ENCODE peak calls at places on chromosomes 4 and X, in five cellular contexts. One of them, this sample, is unnamed.

GRCh38 chr4:77240469-77241066 is 83.6 kb downstream of the CCNG2 start:
- DNase-seq in neural crest cell: peak; percentile 75
- DNase-seq in mammary epithelial cell: peak; percentile 28
- DNase-seq in colonic mucosa: peak; percentile 68
- DNase-seq in GM20000: peak; percentile 77
- DNase-seq in this sample: peak; percentile 39

GRCh38 chr4:53012738-53013137 is 150.6 kb downstream of the RASL11B start:
- DNase-seq in neural crest cell: no peak
- DNase-seq in mammary epithelial cell: no peak
- DNase-seq in colonic mucosa: no peak
- DNase-seq in GM20000: peak; percentile 25
- DNase-seq in this sample: no peak

GRCh38 chr4:55725057-55725456 is 89.0 kb upstream of the NMU start:
- DNase-seq in neural crest cell: no peak
- DNase-seq in mammary epithelial cell: no peak
- DNase-seq in colonic mucosa: no peak
- DNase-seq in GM20000: no peak
- DNase-seq in this sample: no peak

GRCh38 chrX:108699368-108699767 is 37.0 kb downstream of the IRS4 start:
- DNase-seq in neural crest cell: no peak
- DNase-seq in mammary epithelial cell: peak; percentile 19
- DNase-seq in colonic mucosa: no peak
- DNase-seq in GM20000: peak; percentile 2
- DNase-seq in this sample: peak; percentile 3

GRCh38 chr4:80253510-80253909 is 13.0 kb upstream of the FGF5 start:
- DNase-seq in neural crest cell: no peak
- DNase-seq in mammary epithelial cell: no peak
- DNase-seq in colonic mucosa: no peak
- DNase-seq in GM20000: no peak
- DNase-seq in this sample: no peak

GRCh38 chrX:110042521-110042920 is 39.6 kb downstream of the TMEM164 start:
- DNase-seq in neural crest cell: no peak
- DNase-seq in mammary epithelial cell: peak; percentile 20
- DNase-seq in colonic mucosa: no peak
- DNase-seq in GM20000: no peak
- DNase-seq in this sample: no peak

GRCh38 chrX:118773782-118774181 is 46.4 kb downstream of the IL13RA1 start:
- DNase-seq in neural crest cell: no peak
- DNase-seq in mammary epithelial cell: peak; percentile 88
- DNase-seq in colonic mucosa: peak; percentile 52
- DNase-seq in GM20000: no peak
- DNase-seq in this sample: no peak

GRCh38 chrX:54042609-54043010 is 1.7 kb downstream of the PHF8 start:
- DNase-seq in neural crest cell: peak; percentile 25
- DNase-seq in mammary epithelial cell: peak; percentile 36
- DNase-seq in colonic mucosa: peak; percentile 26
- DNase-seq in GM20000: peak; percentile 41
- DNase-seq in this sample: peak; percentile 55

GRCh38 chrX:314049-314448 is 4.5 kb downstream of the GTPBP6 start:
- DNase-seq in neural crest cell: no peak
- DNase-seq in mammary epithelial cell: no peak
- DNase-seq in colonic mucosa: no peak
- DNase-seq in GM20000: no peak
- DNase-seq in this sample: no peak

GRCh38 chrX:102988517-102988916 is 51.4 kb downstream of the RAB40AL start:
- DNase-seq in neural crest cell: no peak
- DNase-seq in mammary epithelial cell: no peak
- DNase-seq in colonic mucosa: no peak
- DNase-seq in GM20000: no peak
- DNase-seq in this sample: no peak

GRCh38 chr4:13524504-13525243 is 19.6 kb downstream of the NKX3-2 start:
- DNase-seq in neural crest cell: no peak
- DNase-seq in mammary epithelial cell: no peak
- DNase-seq in colonic mucosa: no peak
- DNase-seq in GM20000: peak; percentile 11
- DNase-seq in this sample: no peak

GRCh38 chr4:168636506-168637176 is 139.8 kb downstream of the PALLD start:
- DNase-seq in neural crest cell: no peak
- DNase-seq in mammary epithelial cell: peak; percentile 55
- DNase-seq in colonic mucosa: no peak
- DNase-seq in GM20000: no peak
- DNase-seq in this sample: no peak

GRCh38 chrX:135549519-135549918 is 29.1 kb downstream of the INTS6L start:
- DNase-seq in neural crest cell: no peak
- DNase-seq in mammary epithelial cell: no peak
- DNase-seq in colonic mucosa: peak; percentile 63
- DNase-seq in GM20000: no peak
- DNase-seq in this sample: no peak

GRCh38 chrX:135544338-135544948 is 24.0 kb downstream of the INTS6L start:
- DNase-seq in neural crest cell: no peak
- DNase-seq in mammary epithelial cell: no peak
- DNase-seq in colonic mucosa: peak; percentile 38
- DNase-seq in GM20000: no peak
- DNase-seq in this sample: no peak

DNA sequence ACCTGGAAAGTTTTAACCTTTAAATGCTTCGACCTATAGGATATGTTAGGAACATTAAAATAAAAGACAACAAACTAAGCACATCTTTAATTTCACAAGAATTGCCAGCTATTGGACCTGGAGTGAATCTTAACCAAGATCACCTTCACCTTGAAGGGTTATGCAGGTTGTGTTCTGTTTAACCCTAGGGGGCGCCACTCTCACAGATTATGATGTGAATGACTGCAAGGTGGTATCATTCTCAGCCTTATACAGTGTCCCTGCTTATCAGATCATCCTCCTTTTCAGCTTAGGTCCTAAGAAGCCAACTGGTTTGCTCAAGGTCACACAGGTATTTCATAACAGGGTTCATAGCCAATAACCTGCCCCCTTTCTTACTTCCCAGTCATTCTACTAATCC is 23.5 kb downstream of the INTS6L start:
- DNase-seq in neural crest cell: no peak
- DNase-seq in mammary epithelial cell: no peak
- DNase-seq in colonic mucosa: peak; percentile 54
- DNase-seq in GM20000: peak; percentile 1
- DNase-seq in this sample: no peak
- TF ChIP-seq CTCF in neural crest cell: peak; percentile 25
- TF ChIP-seq CTCF in mammary epithelial cell: no peak
- TF ChIP-seq CTCF in colonic mucosa: no peak
- TF ChIP-seq CTCF in GM20000: peak; percentile 15
- TF ChIP-seq CTCF in this sample: peak; percentile 13

GRCh38 chrX:115018040-115018647 is 728 bp upstream of the IL13RA2 start:
- DNase-seq in neural crest cell: no peak
- DNase-seq in mammary epithelial cell: no peak
- DNase-seq in colonic mucosa: no peak
- DNase-seq in GM20000: no peak
- DNase-seq in this sample: no peak
- TF ChIP-seq CTCF in neural crest cell: peak; percentile 68
- TF ChIP-seq CTCF in mammary epithelial cell: peak; percentile 30
- TF ChIP-seq CTCF in colonic mucosa: peak; percentile 36
- TF ChIP-seq CTCF in GM20000: no peak
- TF ChIP-seq CTCF in this sample: no peak

GRCh38 chr4:120290553-120290952 is 223.9 kb upstream of the MAD2L1 start:
- DNase-seq in neural crest cell: no peak
- DNase-seq in mammary epithelial cell: no peak
- DNase-seq in colonic mucosa: no peak
- DNase-seq in GM20000: no peak
- DNase-seq in this sample: no peak

GRCh38 chr4:120291541-120291940 is 224.9 kb upstream of the MAD2L1 start:
- DNase-seq in neural crest cell: no peak
- DNase-seq in mammary epithelial cell: no peak
- DNase-seq in colonic mucosa: no peak
- DNase-seq in GM20000: no peak
- DNase-seq in this sample: no peak

DNA sequence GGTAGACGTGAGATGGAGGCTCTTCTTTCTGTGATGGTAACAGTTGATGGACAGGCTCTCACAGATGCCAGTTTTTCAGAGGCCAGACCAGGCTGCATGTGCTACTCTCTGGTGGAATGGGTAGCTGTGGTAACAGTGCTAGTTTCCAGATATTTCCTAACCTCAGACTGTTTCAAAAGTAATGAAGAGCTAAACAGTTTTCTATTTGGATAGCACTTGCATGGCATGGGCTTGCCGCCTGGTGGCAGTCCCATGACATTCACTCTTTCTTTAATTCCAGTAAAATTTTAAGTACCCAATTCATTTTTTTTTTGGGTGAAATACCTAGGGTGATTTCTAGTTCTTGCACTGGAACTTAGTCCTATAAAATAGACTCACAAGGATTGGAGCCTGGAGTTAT is 220.2 kb upstream of the MAD2L1 start:
- DNase-seq in neural crest cell: no peak
- DNase-seq in mammary epithelial cell: no peak
- DNase-seq in colonic mucosa: no peak
- DNase-seq in GM20000: no peak
- DNase-seq in this sample: no peak
- TF ChIP-seq CTCF in neural crest cell: peak; percentile 47
- TF ChIP-seq CTCF in mammary epithelial cell: no peak
- TF ChIP-seq CTCF in colonic mucosa: no peak
- TF ChIP-seq CTCF in GM20000: no peak
- TF ChIP-seq CTCF in this sample: no peak

GRCh38 chrX:140050906-140051305 is 85.6 kb upstream of the CXorf66 start:
- DNase-seq in neural crest cell: peak; percentile 14
- DNase-seq in mammary epithelial cell: no peak
- DNase-seq in colonic mucosa: no peak
- DNase-seq in GM20000: no peak
- DNase-seq in this sample: no peak
- TF ChIP-seq CTCF in neural crest cell: peak; percentile 79
- TF ChIP-seq CTCF in mammary epithelial cell: peak; percentile 48
- TF ChIP-seq CTCF in colonic mucosa: no peak
- TF ChIP-seq CTCF in GM20000: no peak
- TF ChIP-seq CTCF in this sample: no peak

DNA sequence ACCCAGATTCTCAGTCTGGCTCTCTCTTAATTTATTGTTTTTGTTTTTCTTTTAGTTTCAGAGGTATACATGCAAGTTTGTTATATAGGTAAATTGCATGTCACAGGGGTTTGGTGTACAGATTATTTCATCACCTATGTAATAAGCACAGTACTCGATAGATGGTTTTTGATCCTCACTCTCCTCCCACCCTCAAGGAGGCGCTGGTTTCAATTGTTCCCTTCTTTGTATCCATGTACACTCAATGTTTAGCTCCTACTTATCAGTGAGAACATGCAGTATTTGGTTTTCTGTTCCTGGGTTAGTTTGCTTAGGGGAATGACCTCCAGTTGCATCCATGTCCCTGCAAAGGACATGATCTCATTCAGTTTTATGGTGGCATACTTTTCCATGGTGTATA is 198.4 kb downstream of the STK32B start:
- DNase-seq in neural crest cell: no peak
- DNase-seq in mammary epithelial cell: no peak
- DNase-seq in colonic mucosa: no peak
- DNase-seq in GM20000: no peak
- DNase-seq in this sample: no peak
- TF ChIP-seq CTCF in neural crest cell: no peak
- TF ChIP-seq CTCF in mammary epithelial cell: no peak
- TF ChIP-seq CTCF in colonic mucosa: no peak
- TF ChIP-seq CTCF in GM20000: no peak
- TF ChIP-seq CTCF in this sample: no peak

DNA sequence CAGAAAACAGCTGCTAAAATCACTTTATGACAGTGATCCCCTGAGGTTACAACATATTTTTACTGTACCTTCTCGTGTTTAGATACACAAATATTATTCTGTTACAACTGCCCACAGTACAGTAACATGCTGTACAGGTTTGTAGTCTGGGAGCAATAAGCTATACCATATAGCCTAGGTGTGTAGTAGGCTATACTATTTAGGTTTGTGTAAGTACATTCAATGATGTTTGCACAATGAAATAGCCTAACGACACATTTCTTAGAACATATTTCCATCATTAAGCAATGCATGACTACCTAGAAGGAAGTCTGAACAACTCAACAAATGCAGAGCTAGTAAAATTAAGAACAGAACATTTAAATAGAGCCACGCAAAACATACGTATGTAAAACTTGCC is 112.7 kb downstream of the ZAR1 start:
- DNase-seq in neural crest cell: no peak
- DNase-seq in mammary epithelial cell: no peak
- DNase-seq in colonic mucosa: no peak
- DNase-seq in GM20000: no peak
- DNase-seq in this sample: no peak
- TF ChIP-seq CTCF in neural crest cell: no peak
- TF ChIP-seq CTCF in mammary epithelial cell: no peak
- TF ChIP-seq CTCF in colonic mucosa: no peak
- TF ChIP-seq CTCF in GM20000: no peak
- TF ChIP-seq CTCF in this sample: no peak

GRCh38 chrX:114619874-114620273 is 36.0 kb downstream of the HTR2C start:
- DNase-seq in neural crest cell: peak; percentile 9
- DNase-seq in mammary epithelial cell: no peak
- DNase-seq in colonic mucosa: no peak
- DNase-seq in GM20000: peak; percentile 1
- DNase-seq in this sample: peak; percentile 12
- TF ChIP-seq CTCF in neural crest cell: peak; percentile 68
- TF ChIP-seq CTCF in mammary epithelial cell: peak; percentile 58
- TF ChIP-seq CTCF in colonic mucosa: peak; percentile 36
- TF ChIP-seq CTCF in GM20000: peak; percentile 4
- TF ChIP-seq CTCF in this sample: peak; percentile 32